ENCODE peak calls at places on chromosomes 3 and 15, in seven cellular contexts. Z, W, L, P, Y, A and X are unnamed samples.

GRCh38 chr3:45199837-45200648 is 26.0 kb downstream of the TMEM158 start:
- DNase-seq in Z (no peak), Y (no peak), L (no peak), W (peak; percentile 65), A (no peak), P (no peak), X (peak; percentile 45)

GRCh38 chr3:128336337-128337156 is 130.1 kb downstream of the DNAJB8 start:
- DNase-seq in Y (no peak), L (no peak), Z (no peak), P (no peak), W (no peak), A (no peak), X (no peak)

GRCh38 chr3:194851254-194851653 is 165.6 kb downstream of the FAM43A start:
- DNase-seq in Z (no peak), A (no peak), Y (no peak), L (no peak), W (no peak), P (no peak), X (no peak)

GRCh38 chr15:48458876-48459275 is 127.6 kb downstream of the DUT start:
- DNase-seq in Z (no peak), A (no peak), W (no peak), Y (no peak), L (no peak), P (no peak), X (no peak)

GRCh38 chr15:75775296-75776074 is 62.8 kb upstream of the CSPG4 start:
- DNase-seq in P (no peak), Z (no peak), A (no peak), Y (no peak), L (no peak), W (no peak), X (no peak)

GRCh38 chr15:90062023-90062728 is 40.1 kb downstream of the IDH2 start:
- DNase-seq in Y (no peak), W (no peak), Z (peak; percentile 65), A (peak; percentile 90), P (peak; percentile 74), L (peak; percentile 44), X (peak; percentile 91)

GRCh38 chr3:185365281-185366211 is 2.6 kb downstream of the MAP3K13 start:
- DNase-seq in Z (no peak), Y (no peak), W (no peak), L (no peak), A (peak; percentile 67), P (no peak), X (no peak)

GRCh38 chr15:63288778-63289378 is 11.5 kb downstream of the APH1B start:
- DNase-seq in Z (no peak), W (peak; percentile 86), P (no peak), A (no peak), L (no peak), Y (no peak), X (no peak)

GRCh38 chr3:41363830-41364523 is 164.7 kb downstream of the CTNNB1 start:
- DNase-seq in W (no peak), L (no peak), Z (no peak), P (no peak), Y (no peak), A (no peak), X (no peak)

GRCh38 chr3:39378092-39378491 is 5.1 kb upstream of the SLC25A38 start:
- DNase-seq in P (no peak), Z (peak; percentile 51), L (peak; percentile 52), Y (no peak), W (peak; percentile 47), A (peak; percentile 78), X (peak; percentile 78)

GRCh38 chr3:190404715-190405114 is 16.8 kb downstream of the CLDN16 start:
- DNase-seq in A (no peak), Y (no peak), W (no peak), L (no peak), P (no peak), Z (no peak), X (no peak)

GRCh38 chr3:129121016-129121791 is 400 bp downstream of the RAB43 start:
- DNase-seq in Y (no peak), P (peak; percentile 72), W (no peak), A (peak; percentile 17), L (peak; percentile 28), Z (no peak), X (peak; percentile 19)

GRCh38 chr3:186653984-186654383 is 11.8 kb upstream of the HRG start:
- DNase-seq in W (peak; percentile 15), A (no peak), L (no peak), Y (no peak), P (no peak), Z (no peak), X (no peak)

GRCh38 chr3:184602406-184603155 is 41.0 kb downstream of the EPHB3 start:
- DNase-seq in Z (peak; percentile 68), Y (no peak), L (no peak), W (peak; percentile 9), A (no peak), P (peak; percentile 42), X (no peak)

GRCh38 chr3:112829031-112829430 is 17.6 kb downstream of the CD200R1L start:
- DNase-seq in P (no peak), Z (no peak), Y (no peak), L (no peak), W (no peak), A (peak; percentile 16), X (no peak)

GRCh38 chr3:99269606-99270355 is 368.3 kb upstream of the DCBLD2 start:
- DNase-seq in L (no peak), W (no peak), A (no peak), Y (no peak), Z (no peak), P (no peak), X (no peak)

GRCh38 chr3:21290557-21290956 is 460.5 kb downstream of the ZNF385D start:
- DNase-seq in L (no peak), W (no peak), Z (no peak), Y (no peak), P (no peak), A (no peak), X (no peak)

GRCh38 chr3:181384970-181385369 is 326.8 kb upstream of the SOX2 start:
- DNase-seq in L (no peak), Z (no peak), P (no peak), Y (no peak), W (no peak), A (no peak), X (no peak)

GRCh38 chr15:63071288-63071909 is 28.9 kb downstream of the TPM1 start:
- DNase-seq in W (no peak), A (no peak), L (no peak), Y (no peak), Z (no peak), P (no peak), X (no peak)

GRCh38 chr15:84034831-84035753 is 200.5 kb upstream of the GOLGA6L4 start:
- DNase-seq in Y (no peak), A (peak; percentile 49), L (no peak), P (no peak), W (no peak), Z (no peak), X (no peak)

GRCh38 chr3:18207232-18207631 is 217.9 kb downstream of the SATB1 start:
- DNase-seq in Z (no peak), L (no peak), A (no peak), P (no peak), W (no peak), Y (no peak), X (no peak)

GRCh38 chr3:43998374-43998840 is 243.3 kb upstream of the TOPAZ1 start:
- DNase-seq in P (no peak), L (no peak), A (no peak), Z (no peak), Y (no peak), W (no peak), X (no peak)

GRCh38 chr3:11818033-11818432 is 28.7 kb downstream of the TAMM41 start:
- DNase-seq in W (no peak), L (no peak), P (no peak), Z (no peak), A (no peak), Y (no peak), X (no peak)

GRCh38 chr15:87080547-87080946 is 1000.9 kb downstream of the AGBL1 start:
- DNase-seq in W (no peak), P (no peak), A (no peak), L (no peak), Y (no peak), Z (no peak), X (no peak)

GRCh38 chr3:73786346-73786807 is 161.6 kb upstream of the PDZRN3 start:
- DNase-seq in A (no peak), Y (no peak), L (no peak), P (no peak), W (no peak), Z (no peak), X (no peak)

DNA sequence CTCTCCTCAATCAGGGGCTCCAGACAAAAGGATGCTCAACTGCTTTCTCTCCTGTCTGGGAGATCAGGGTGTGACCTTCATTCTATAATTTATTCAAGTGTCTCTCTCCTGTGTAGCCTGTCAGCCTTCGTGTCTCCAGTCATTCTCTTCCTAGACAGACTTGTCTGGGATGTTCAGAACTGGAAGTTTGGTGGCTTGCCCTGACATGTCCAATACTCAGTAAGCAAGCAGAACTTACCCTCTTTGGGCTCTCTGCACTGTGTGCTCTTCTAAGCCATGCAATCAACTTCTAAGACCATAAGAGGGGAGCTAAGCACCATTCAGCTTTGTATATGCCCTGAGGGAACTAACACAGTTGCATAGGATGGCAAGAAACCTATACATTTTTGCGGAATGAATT is 14.1 kb downstream of the ACKR2 start:
- DNase-seq in Y (no peak), W (no peak), P (no peak), L (no peak), A (no peak), Z (no peak), X (no peak)
- H3K4me3 ChIP-seq in Y (no peak overlapping the region), W (no peak overlapping the region), P (no peak overlapping the region), L (no peak overlapping the region), A (no peak overlapping the region), Z (no peak overlapping the region), X (no peak overlapping the region)

DNA sequence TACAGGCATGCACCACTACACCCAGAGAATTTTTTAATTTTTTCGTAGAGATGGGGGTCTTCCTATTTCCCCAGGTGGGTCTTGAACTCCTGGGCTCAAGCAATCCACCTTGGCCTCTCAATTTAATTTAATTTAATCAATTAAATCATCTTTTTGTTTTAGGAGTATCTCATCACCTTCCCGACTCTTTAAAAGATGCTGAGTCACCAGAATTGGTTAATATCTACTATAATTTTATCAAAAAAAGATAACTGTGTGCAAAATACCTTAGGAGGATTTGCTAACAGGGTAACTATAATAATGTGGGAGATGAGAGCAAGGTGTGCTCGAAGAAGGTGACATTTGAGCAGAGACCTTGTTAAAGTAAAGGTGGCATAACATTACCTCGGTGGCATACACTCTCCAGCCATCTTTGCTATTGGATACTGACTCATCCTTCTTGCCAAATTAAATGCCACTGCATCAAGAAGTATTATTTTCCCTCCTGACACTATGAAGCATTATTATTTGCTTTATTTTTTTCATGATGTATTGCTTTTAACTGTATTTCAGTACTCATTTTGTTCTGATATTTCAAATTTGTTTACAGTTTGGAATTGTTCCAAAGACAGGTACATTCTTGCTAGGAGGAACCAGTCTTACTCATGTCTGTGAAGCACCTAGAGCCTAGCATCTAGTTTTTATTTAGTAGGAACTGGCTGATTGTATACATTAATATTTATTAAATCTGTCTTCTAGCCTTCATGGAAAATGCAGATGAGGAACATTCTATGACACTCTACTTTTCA is 200.7 kb downstream of the MBNL1 start:
- DNase-seq in Y (no peak), Z (no peak), L (no peak), P (no peak), W (no peak), A (no peak), X (no peak)
- TF ChIP-seq POLR2A in Y (no peak), Z (no peak), L (no peak), P (no peak), W (no peak), A (no peak), X (no peak)

GRCh38 chr3:115624898-115625297 is 1.6 kb downstream of the GAP43 start:
- DNase-seq in P (no peak), Y (no peak), L (no peak), Z (no peak), W (no peak), A (no peak), X (no peak)
- H3K4me3 ChIP-seq in P (no peak overlapping the region), Y (no peak overlapping the region), L (no peak overlapping the region), Z (no peak overlapping the region), W (no peak overlapping the region), A (no peak overlapping the region), X (no peak overlapping the region)

GRCh38 chr3:188339410-188340295 is 185.7 kb downstream of the LPP start:
- DNase-seq in A (no peak), Z (no peak), W (no peak), L (no peak), Y (no peak), P (no peak), X (no peak)
- TF ChIP-seq POLR2A in A (no peak), Z (no peak), W (no peak), L (no peak), Y (no peak), P (no peak), X (no peak)